ENCODE peak calls at places on chromosomes 11 and 22, in nine cellular contexts. A, Q, L, W, V, Z, T, E and X are unnamed samples.

GRCh38 chr22:50473088-50473487 is 1.7 kb downstream of the SBF1 start:
- DNase-seq in L (no peak), A (no peak), T (peak; percentile 67), Z (peak; percentile 54), Q (no peak), W (no peak), E (no peak), V (no peak), X (no peak)

GRCh38 chr11:130023204-130023603 is 20.6 kb upstream of the PRDM10 start:
- DNase-seq in Q (no peak), L (no peak), V (peak; percentile 79), T (no peak), E (no peak), A (no peak), W (no peak), Z (peak; percentile 65), X (peak; percentile 75)

GRCh38 chr11:35781342-35782171 is 119.0 kb downstream of the TRIM44 start:
- DNase-seq in Z (no peak), L (no peak), V (peak; percentile 16), A (peak; percentile 41), T (no peak), E (no peak), Q (no peak), W (no peak), X (peak; percentile 13)

GRCh38 chr11:9569588-9570164 is 3.8 kb upstream of the WEE1 start:
- DNase-seq in Z (no peak), L (no peak), Q (no peak), E (no peak), T (no peak), W (no peak), V (no peak), A (no peak), X (no peak)

GRCh38 chr11:65899356-65900124 is 648 bp downstream of the FOSL1 start:
- DNase-seq in Q (no peak), Z (peak; percentile 87), W (no peak), T (peak; percentile 70), V (no peak), E (peak; percentile 58), L (no peak), A (peak; percentile 64), X (peak; percentile 96)

GRCh38 chr22:48752451-48753380 is 1075.0 kb downstream of the BRD1 start:
- DNase-seq in E (no peak), W (no peak), L (no peak), Z (no peak), T (no peak), A (no peak), V (no peak), Q (no peak), X (no peak)

GRCh38 chr11:60844045-60844869 is 2.3 kb downstream of the CCDC86 start:
- DNase-seq in L (no peak), W (no peak), T (no peak), A (no peak), V (no peak), E (no peak), Z (no peak), Q (no peak), X (peak; percentile 42)

GRCh38 chr22:21775061-21775460 is 39.5 kb upstream of the YPEL1 start:
- DNase-seq in Z (no peak), A (no peak), L (no peak), V (peak; percentile 49), E (no peak), W (no peak), Q (no peak), T (no peak), X (peak; percentile 32)

GRCh38 chr22:46829140-46829891 is 66.9 kb downstream of the TBC1D22A start:
- DNase-seq in W (no peak), L (peak; percentile 30), T (no peak), V (peak; percentile 88), A (peak; percentile 74), Q (no peak), E (no peak), Z (peak; percentile 37), X (peak; percentile 78)

GRCh38 chr22:43515902-43516301 is 104.1 kb downstream of the MPPED1 start:
- DNase-seq in T (no peak), A (no peak), V (no peak), L (no peak), W (no peak), Q (no peak), E (no peak), Z (no peak), X (no peak)

GRCh38 chr11:102964867-102965266 is 9.3 kb upstream of the MMP13 start:
- DNase-seq in Q (no peak), T (no peak), E (no peak), L (no peak), W (no peak), A (no peak), V (no peak), Z (no peak), X (no peak)

GRCh38 chr22:30943368-30943767 is 25.2 kb downstream of the MORC2 start:
- DNase-seq in Z (no peak), W (no peak), L (no peak), A (no peak), Q (no peak), E (no peak), V (no peak), T (peak; percentile 83), X (no peak)

GRCh38 chr22:23161574-23161973 is 16.3 kb downstream of the RAB36 start:
- DNase-seq in V (no peak), Z (no peak), A (no peak), L (no peak), W (no peak), Q (no peak), E (no peak), T (no peak), X (no peak)

GRCh38 chr11:12110714-12111481 is 508 bp downstream of the MICAL2 start:
- DNase-seq in W (peak; percentile 52), T (peak; percentile 54), L (peak; percentile 8), Z (peak; percentile 39), E (no peak), V (no peak), Q (no peak), A (no peak), X (peak; percentile 38)

GRCh38 chr22:31332886-31333285 is 13.3 kb downstream of the PATZ1 start:
- DNase-seq in A (no peak), E (no peak), Q (no peak), L (no peak), Z (no peak), T (no peak), V (no peak), W (no peak), X (no peak)

GRCh38 chr22:23800297-23801237 is 13.8 kb downstream of the SMARCB1 start:
- DNase-seq in A (no peak), W (no peak), L (no peak), V (no peak), T (no peak), E (no peak), Q (no peak), Z (no peak), X (no peak)

GRCh38 chr22:35437038-35437437 is 37.1 kb downstream of the MCM5 start:
- DNase-seq in L (no peak), Q (no peak), E (no peak), W (no peak), A (no peak), V (peak; percentile 50), T (no peak), Z (peak; percentile 10), X (peak; percentile 27)

GRCh38 chr11:2570841-2571597 is 126.2 kb downstream of the KCNQ1 start:
- DNase-seq in Q (no peak), E (no peak), Z (no peak), L (no peak), A (no peak), W (no peak), V (no peak), T (peak; percentile 28), X (no peak)

GRCh38 chr22:37906364-37907008 is 389 bp downstream of the MICALL1 start:
- DNase-seq in W (no peak), T (peak; percentile 50), Q (no peak), L (no peak), E (no peak), V (no peak), A (no peak), Z (peak; percentile 40), X (peak; percentile 30)

GRCh38 chr22:27456696-27457503 is 344.7 kb downstream of the MN1 start:
- DNase-seq in A (no peak), Q (no peak), W (no peak), L (no peak), T (no peak), E (no peak), V (peak; percentile 83), Z (no peak), X (peak; percentile 87)

GRCh38 chr11:128471138-128471661 is 116.2 kb downstream of the ETS1 start:
- DNase-seq in V (no peak), L (no peak), E (no peak), A (no peak), Z (no peak), W (no peak), Q (no peak), T (peak; percentile 69), X (no peak)

GRCh38 chr11:8250981-8251620 is 12.6 kb downstream of the LMO1 start:
- DNase-seq in E (no peak), Q (no peak), L (no peak), V (no peak), Z (no peak), A (no peak), T (no peak), W (no peak), X (no peak)

GRCh38 chr22:39622881-39623367 is 52.4 kb downstream of the CACNA1I start:
- DNase-seq in T (peak; percentile 64), L (peak; percentile 41), E (peak; percentile 51), Z (peak; percentile 73), A (no peak), W (no peak), V (no peak), Q (no peak), X (peak; percentile 73)

GRCh38 chr22:47116426-47117341 is 354.2 kb downstream of the TBC1D22A start:
- DNase-seq in Z (no peak), Q (no peak), V (no peak), W (no peak), L (no peak), T (no peak), E (no peak), A (no peak), X (no peak)

GRCh38 chr11:134466909-134467567 is 55.0 kb upstream of the B3GAT1 start:
- DNase-seq in E (no peak), T (no peak), W (no peak), Q (no peak), L (no peak), Z (no peak), A (no peak), V (no peak), X (no peak)

GRCh38 chr11:44316388-44317240 is 6.7 kb upstream of the ALX4 start:
- DNase-seq in Q (peak; percentile 57), L (no peak), W (peak; percentile 83), E (no peak), Z (no peak), A (no peak), T (no peak), V (no peak), X (peak; percentile 61)

GRCh38 chr11:114483929-114484328 is 44.7 kb downstream of the REXO2 start:
- DNase-seq in T (no peak), E (no peak), L (no peak), Q (no peak), V (no peak), W (no peak), Z (no peak), A (no peak), X (peak; percentile 6)

GRCh38 chr22:44587004-44587793 is 89.2 kb upstream of the RTL6 start:
- DNase-seq in L (no peak), E (no peak), Z (no peak), V (no peak), A (no peak), W (peak; percentile 39), T (no peak), Q (peak; percentile 83), X (no peak)

GRCh38 chr11:92383430-92383829 is 158.8 kb downstream of the FAT3 start:
- DNase-seq in V (peak; percentile 23), Q (no peak), Z (no peak), E (no peak), W (no peak), T (no peak), L (no peak), A (peak; percentile 80), X (peak; percentile 83)

GRCh38 chr11:76048763-76049162 is 157.5 kb downstream of the WNT11 start:
- DNase-seq in T (no peak), W (no peak), L (no peak), V (no peak), Z (no peak), A (no peak), Q (peak; percentile 6), E (no peak), X (no peak)

GRCh38 chr22:45460288-45461109 is 42.2 kb upstream of the FBLN1 start:
- DNase-seq in Z (no peak), W (no peak), E (no peak), T (no peak), A (no peak), Q (no peak), V (no peak), L (no peak), X (no peak)